ENCODE peak calls at places on chromosomes 5 and 9, in six cellular contexts. One of them, this sample, is unnamed.

GRCh38 chr9:108722396-108722795 is 133.4 kb downstream of the ACTL7B start:
- ATAC-seq in K562: no peak
- ATAC-seq in upper lobe of left lung: peak
- ATAC-seq in GM12878: no peak
- ATAC-seq in HepG2: no peak
- ATAC-seq in A549: no peak
- ATAC-seq in this sample: peak

GRCh38 chr5:136619556-136619955 is 254.2 kb upstream of the TRPC7 start:
- ATAC-seq in K562: no peak
- ATAC-seq in upper lobe of left lung: no peak
- ATAC-seq in GM12878: no peak
- ATAC-seq in HepG2: no peak
- ATAC-seq in A549: no peak
- ATAC-seq in this sample: no peak

GRCh38 chr9:128992995-128993394 is 35.1 kb downstream of the SH3GLB2 start:
- ATAC-seq in K562: peak
- ATAC-seq in upper lobe of left lung: no peak
- ATAC-seq in GM12878: peak
- ATAC-seq in HepG2: peak
- ATAC-seq in A549: peak
- ATAC-seq in this sample: no peak

GRCh38 chr5:150283904-150284303 is 5.7 kb downstream of the CAMK2A start:
- ATAC-seq in K562: no peak
- ATAC-seq in upper lobe of left lung: no peak
- ATAC-seq in GM12878: no peak
- ATAC-seq in HepG2: no peak
- ATAC-seq in A549: no peak
- ATAC-seq in this sample: no peak

GRCh38 chr5:134945041-134945440 is 22.7 kb upstream of the CATSPER3 start:
- ATAC-seq in K562: no peak
- ATAC-seq in upper lobe of left lung: no peak
- ATAC-seq in GM12878: no peak
- ATAC-seq in HepG2: no peak
- ATAC-seq in A549: no peak
- ATAC-seq in this sample: no peak

GRCh38 chr5:94021246-94021645 is 279.8 kb upstream of the POU5F2 start:
- ATAC-seq in K562: no peak
- ATAC-seq in upper lobe of left lung: no peak
- ATAC-seq in GM12878: no peak
- ATAC-seq in HepG2: no peak
- ATAC-seq in A549: peak
- ATAC-seq in this sample: no peak

GRCh38 chr9:131826966-131827525 is 87.2 kb upstream of the RAPGEF1 start:
- ATAC-seq in K562: no peak
- ATAC-seq in upper lobe of left lung: no peak
- ATAC-seq in GM12878: no peak
- ATAC-seq in HepG2: no peak
- ATAC-seq in A549: no peak
- ATAC-seq in this sample: no peak

GRCh38 chr9:120893585-120893857 is 16.5 kb upstream of the PHF19 start:
- ATAC-seq in K562: no peak
- ATAC-seq in upper lobe of left lung: no peak
- ATAC-seq in GM12878: peak
- ATAC-seq in HepG2: peak
- ATAC-seq in A549: no peak
- ATAC-seq in this sample: no peak

GRCh38 chr5:116626272-116626723 is 51.7 kb upstream of the SEMA6A start:
- ATAC-seq in K562: no peak
- ATAC-seq in upper lobe of left lung: peak
- ATAC-seq in GM12878: no peak
- ATAC-seq in HepG2: no peak
- ATAC-seq in A549: no peak
- ATAC-seq in this sample: peak

DNA sequence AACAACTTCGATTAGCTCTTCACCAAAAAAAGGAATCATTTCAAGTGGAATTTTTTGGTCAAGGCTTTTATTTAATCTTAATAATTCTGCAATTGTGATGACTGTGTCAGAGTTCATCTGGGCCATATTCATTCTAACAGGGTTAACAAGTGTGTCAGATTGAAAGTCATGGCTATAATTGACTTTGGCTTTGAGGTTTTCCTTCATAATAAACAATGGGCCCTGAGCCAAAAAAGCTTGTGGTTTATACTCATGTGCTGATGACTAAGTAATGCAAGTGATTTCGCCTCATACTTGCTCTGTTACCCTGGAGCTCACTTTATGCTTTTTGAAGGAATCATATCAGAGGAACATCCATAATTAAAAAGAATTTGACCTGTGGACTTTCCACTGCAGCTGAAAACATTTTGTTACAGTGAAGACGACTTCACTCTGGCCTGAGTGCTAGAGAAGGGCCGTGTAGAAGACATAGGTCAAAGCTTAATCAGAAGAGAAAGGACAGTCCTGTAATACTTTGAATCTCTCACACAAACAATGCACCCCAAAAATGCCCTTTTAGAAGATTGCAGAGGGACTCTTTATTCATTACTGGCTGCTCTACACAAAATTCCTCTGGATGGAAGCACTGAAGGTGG is 101.7 kb downstream of the GDNF start:
- ATAC-seq in K562: no peak
- ATAC-seq in upper lobe of left lung: peak
- ATAC-seq in GM12878: peak
- ATAC-seq in HepG2: no peak
- ATAC-seq in A549: peak
- ATAC-seq in this sample: no peak
- H3K27ac ChIP-seq in K562: no peak
- H3K27ac ChIP-seq in upper lobe of left lung: no peak
- H3K27ac ChIP-seq in GM12878: no peak
- H3K27ac ChIP-seq in HepG2: no peak
- H3K27ac ChIP-seq in A549: peak
- H3K27ac ChIP-seq in this sample: no peak

GRCh38 chr5:171596391-171596878 is 177.0 kb downstream of the FGF18 start:
- ATAC-seq in K562: no peak
- ATAC-seq in upper lobe of left lung: peak
- ATAC-seq in GM12878: no peak
- ATAC-seq in HepG2: no peak
- ATAC-seq in A549: no peak
- ATAC-seq in this sample: peak
- TF ChIP-seq CTCF in K562: no peak
- TF ChIP-seq CTCF in upper lobe of left lung: peak
- TF ChIP-seq CTCF in GM12878: no peak
- TF ChIP-seq CTCF in HepG2: no peak
- TF ChIP-seq CTCF in A549: no peak
- TF ChIP-seq CTCF in this sample: no peak

GRCh38 chr5:97162045-97162444 is 19.6 kb upstream of the LIX1 start:
- ATAC-seq in K562: peak
- ATAC-seq in upper lobe of left lung: peak
- ATAC-seq in GM12878: peak
- ATAC-seq in HepG2: peak
- ATAC-seq in A549: peak
- ATAC-seq in this sample: peak
- TF ChIP-seq EP300 in K562: no peak
- TF ChIP-seq EP300 in upper lobe of left lung: no peak
- TF ChIP-seq EP300 in GM12878: no peak
- TF ChIP-seq EP300 in HepG2: no peak
- TF ChIP-seq EP300 in A549: no peak
- TF ChIP-seq EP300 in this sample: no peak

GRCh38 chr9:14911046-14911445 is 818 bp upstream of the FREM1 start:
- ATAC-seq in K562: no peak
- ATAC-seq in upper lobe of left lung: no peak
- ATAC-seq in GM12878: no peak
- ATAC-seq in HepG2: no peak
- ATAC-seq in A549: no peak
- ATAC-seq in this sample: no peak
- H3K27ac ChIP-seq in K562: no peak
- H3K27ac ChIP-seq in upper lobe of left lung: no peak
- H3K27ac ChIP-seq in GM12878: no peak
- H3K27ac ChIP-seq in HepG2: no peak
- H3K27ac ChIP-seq in A549: no peak
- H3K27ac ChIP-seq in this sample: no peak

DNA sequence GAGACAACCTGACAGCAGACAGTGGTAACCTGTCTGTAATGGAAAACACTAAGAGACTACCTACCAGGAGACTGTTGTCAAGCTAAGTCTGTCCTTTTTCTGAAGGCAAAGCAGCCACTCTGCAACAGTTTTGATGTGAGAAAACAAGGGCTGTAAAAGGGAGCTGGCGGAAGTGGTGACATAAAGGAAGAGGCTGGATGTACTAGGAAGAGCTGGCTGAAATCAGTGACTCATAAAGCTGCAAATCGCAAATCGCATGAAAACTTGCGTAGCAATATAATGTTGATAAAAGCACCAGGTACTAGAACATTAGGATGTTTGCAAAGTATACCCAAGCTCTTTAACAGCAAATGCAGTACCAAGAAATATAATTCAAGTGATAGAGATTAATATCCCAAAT is 1.4 kb downstream of the NSUN2 start:
- ATAC-seq in K562: no peak
- ATAC-seq in upper lobe of left lung: no peak
- ATAC-seq in GM12878: no peak
- ATAC-seq in HepG2: no peak
- ATAC-seq in A549: no peak
- ATAC-seq in this sample: no peak
- TF ChIP-seq CTCF in K562: no peak
- TF ChIP-seq CTCF in upper lobe of left lung: no peak
- TF ChIP-seq CTCF in GM12878: no peak
- TF ChIP-seq CTCF in HepG2: no peak
- TF ChIP-seq CTCF in A549: no peak
- TF ChIP-seq CTCF in this sample: no peak